ENCODE peak calls at places on chromosomes 12 and 14, in six cellular contexts. G is mesendoderm, L is fibroblast of lung, X is neural progenitor cell, D is DND-41, K is K562. M is an unnamed sample.
A peak's percentile ranks its signal among the peaks of the same experiment; 100 is the strongest.

GRCh38 chr12:587132-587531 is 76.1 kb downstream of the NINJ2 start:
- DNase-seq in G (no peak), D (no peak), L (no peak), K (no peak), X (no peak), M (no peak)

GRCh38 chr12:129483494-129483893 is 420.3 kb downstream of the TMEM132D start:
- DNase-seq in G (no peak), K (no peak), D (no peak), L (no peak), X (no peak), M (no peak)

GRCh38 chr14:104633276-104633861 is 28.8 kb upstream of the TMEM179 start:
- DNase-seq in X (no peak), G (no peak), K (no peak), L (no peak), D (no peak), M (no peak)

GRCh38 chr12:110002691-110003515 is 3.7 kb downstream of the ANKRD13A start:
- DNase-seq in X (no peak), K (no peak), D (no peak), G (no peak), L (peak; percentile 58), M (peak; percentile 70)

GRCh38 chr12:105738036-105738435 is 400.7 kb downstream of the NUAK1 start:
- DNase-seq in L (peak; percentile 68), G (no peak), X (no peak), K (no peak), D (no peak), M (no peak)

GRCh38 chr12:49342066-49342913 is 4.4 kb upstream of the DNAJC22 start:
- DNase-seq in K (peak; percentile 96), L (peak; percentile 64), X (peak; percentile 97), G (peak; percentile 97), D (peak; percentile 69), M (peak; percentile 81)

GRCh38 chr14:101055106-101055662 is 151.7 kb upstream of the RTL1 start:
- DNase-seq in G (no peak), D (no peak), L (no peak), X (no peak), K (no peak), M (no peak)

GRCh38 chr12:62933220-62933870 is 1.6 kb downstream of the PPM1H start:
- DNase-seq in G (peak; percentile 89), X (peak; percentile 57), L (no peak), D (no peak), K (peak; percentile 57), M (no peak)

GRCh38 chr14:61477845-61478438 is 156.6 kb downstream of the PRKCH start:
- DNase-seq in D (no peak), K (no peak), G (no peak), L (peak; percentile 47), X (no peak), M (peak; percentile 64)

GRCh38 chr14:98345186-98345585 is 926.8 kb downstream of the BCL11B start:
- DNase-seq in G (no peak), K (no peak), D (no peak), L (peak; percentile 73), X (no peak), M (no peak)

GRCh38 chr12:90947869-90948268 is 7.1 kb downstream of the CCER1 start:
- DNase-seq in G (no peak), D (no peak), L (no peak), K (no peak), X (no peak), M (no peak)

GRCh38 chr14:104436741-104437701 is 142.5 kb upstream of the C14orf180 start:
- DNase-seq in K (no peak), D (no peak), L (no peak), G (no peak), X (no peak), M (no peak)

GRCh38 chr12:30417697-30418231 is 277.9 kb downstream of the IPO8 start:
- DNase-seq in D (no peak), K (no peak), G (peak; percentile 42), L (peak; percentile 99), X (no peak), M (peak; percentile 96)

GRCh38 chr12:66965613-66966012 is 286.7 kb upstream of the GRIP1 start:
- DNase-seq in L (peak; percentile 17), K (no peak), G (no peak), X (no peak), D (no peak), M (no peak)

GRCh38 chr14:38202444-38203191 is 5.1 kb upstream of the SSTR1 start:
- DNase-seq in D (no peak), K (no peak), L (no peak), X (no peak), G (no peak), M (no peak)

GRCh38 chr14:74465335-74465734 is 27.8 kb downstream of the NPC2 start:
- DNase-seq in G (no peak), K (no peak), D (no peak), L (no peak), X (no peak), M (no peak)

GRCh38 chr14:104735830-104736642 is 12.0 kb downstream of the ADSS1 start:
- DNase-seq in D (no peak), G (no peak), X (no peak), K (no peak), L (no peak), M (peak; percentile 91)

GRCh38 chr12:9365296-9365695 is 157.1 kb upstream of the PZP start:
- DNase-seq in L (peak; percentile 78), D (no peak), G (no peak), K (no peak), X (no peak), M (peak; percentile 51)

GRCh38 chr14:53902307-53902706 is 54.3 kb downstream of the BMP4 start:
- DNase-seq in L (no peak), D (no peak), K (no peak), G (no peak), X (no peak), M (no peak)

GRCh38 chr14:87810711-87811110 is 182.3 kb downstream of the GALC start:
- DNase-seq in K (no peak), X (no peak), D (no peak), L (no peak), G (peak; percentile 81), M (no peak)

GRCh38 chr12:55721601-55722213 is 1.5 kb downstream of the RDH5 start:
- DNase-seq in K (no peak), X (no peak), L (no peak), G (no peak), D (no peak), M (peak; percentile 29)

GRCh38 chr14:22391908-22392307 is 197.1 kb downstream of the DAD1 start:
- DNase-seq in L (peak; percentile 70), D (peak; percentile 58), G (peak; percentile 85), K (peak; percentile 62), X (peak; percentile 85), M (peak; percentile 71)

GRCh38 chr12:101097829-101098580 is 112.0 kb downstream of the SLC5A8 start:
- DNase-seq in D (no peak), G (no peak), L (no peak), X (no peak), K (no peak), M (no peak)

GRCh38 chr14:98606816-98607215 is 665.2 kb downstream of the BCL11B start:
- DNase-seq in D (no peak), K (no peak), L (no peak), X (no peak), G (no peak), M (no peak)

GRCh38 chr12:67519824-67520433 is 128.6 kb upstream of the DYRK2 start:
- DNase-seq in G (peak; percentile 68), X (peak; percentile 73), K (no peak), D (no peak), L (no peak), M (no peak)

GRCh38 chr12:27969901-27970390 is 2.6 kb downstream of the PTHLH start:
- DNase-seq in G (peak; percentile 88), X (peak; percentile 90), K (peak; percentile 85), D (no peak), L (peak; percentile 80), M (peak; percentile 82)

GRCh38 chr14:53285806-53286205 is 132.7 kb upstream of the DDHD1 start:
- DNase-seq in L (no peak), K (no peak), D (no peak), G (no peak), X (no peak), M (peak; percentile 5)

DNA sequence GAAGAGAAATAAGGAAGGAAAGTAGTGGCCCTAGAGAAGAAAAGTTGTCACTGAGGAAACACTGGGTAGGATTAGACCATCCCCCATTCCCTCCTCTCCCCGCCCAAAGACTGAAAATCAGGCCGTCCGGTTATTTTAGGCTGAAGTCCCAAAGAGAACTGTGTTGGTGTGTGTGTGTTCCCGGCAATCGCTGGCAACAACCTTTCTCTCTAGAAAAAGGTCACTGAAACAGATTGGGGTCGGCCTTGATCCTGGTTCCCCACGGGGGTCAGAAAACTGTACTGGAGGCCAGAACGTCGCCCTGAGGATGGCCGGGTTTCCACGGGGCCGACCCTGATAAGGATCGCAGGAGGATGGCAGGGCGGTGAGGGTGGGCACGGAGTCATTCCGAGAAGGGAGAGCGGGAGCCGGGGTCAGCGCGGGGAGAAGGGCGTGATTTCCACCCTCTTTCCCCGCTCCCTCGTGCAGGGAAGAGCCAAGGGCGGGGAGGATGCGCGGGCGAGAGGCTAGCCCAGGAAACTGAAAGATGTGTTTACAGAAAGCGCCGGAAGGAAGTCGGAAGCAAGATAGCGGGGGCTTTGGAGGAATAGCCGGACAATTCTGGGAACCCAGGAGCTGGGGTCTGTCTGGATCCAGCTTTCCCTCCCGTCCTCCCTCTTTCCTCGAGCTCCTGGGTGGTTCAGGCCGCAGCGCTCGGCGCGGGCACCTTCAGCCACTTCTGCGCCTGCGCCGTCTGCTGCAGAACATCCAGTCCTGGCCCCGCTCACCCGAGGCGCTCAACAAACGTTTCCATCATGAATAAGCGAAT is 25.3 kb upstream of the SPTLC2 start:
- DNase-seq in L (peak; percentile 47), X (no peak), D (no peak), K (no peak), G (no peak), M (peak; percentile 82)
- H3K27ac ChIP-seq in L (peak overlapping the region; percentile 66), X (no peak overlapping the region), D (no peak overlapping the region), K (no peak overlapping the region), G (no peak overlapping the region), M (peak overlapping the region; percentile 89)

DNA sequence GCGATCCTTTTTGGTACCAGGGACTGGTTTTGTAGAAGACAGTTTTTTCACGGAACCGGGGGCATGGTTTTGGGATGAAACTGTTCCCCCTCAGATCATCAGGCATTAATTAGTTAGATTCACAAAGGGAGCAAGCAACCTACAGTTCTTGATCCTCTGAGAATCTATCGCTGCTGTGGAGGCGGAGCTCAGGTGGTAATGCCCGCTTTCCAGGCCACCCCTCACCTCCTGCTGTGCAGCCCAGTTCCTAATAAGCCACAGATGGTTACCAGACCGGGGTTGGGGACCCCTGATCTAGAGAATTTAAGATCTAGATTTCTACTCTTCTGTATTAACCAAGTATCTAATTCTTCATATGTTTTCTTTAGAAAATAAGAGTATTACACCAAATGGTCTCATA is 4.8 kb downstream of the ARHGAP5 start:
- DNase-seq in G (peak; percentile 29), L (no peak), X (peak; percentile 55), D (no peak), K (no peak), M (no peak)
- H3K4me1 ChIP-seq in G (no peaks in the 10 kb centered on the region), L (peaks cover 2% of the 10 kb centered on the region), X (peaks cover 42% of the 10 kb centered on the region), D (peaks cover 29% of the 10 kb centered on the region), K (no peaks in the 10 kb centered on the region), M (peaks cover 27% of the 10 kb centered on the region)

GRCh38 chr12:39816671-39817185 is 197.1 kb upstream of the ABCD2 start:
- DNase-seq in X (no peak), G (peak; percentile 54), L (peak; percentile 9), K (no peak), D (no peak), M (no peak)

GRCh38 chr12:39814626-39815025 is 195.0 kb upstream of the ABCD2 start:
- DNase-seq in D (no peak), K (no peak), X (no peak), G (no peak), L (no peak), M (no peak)

GRCh38 chr12:39813776-39814175 is 194.2 kb upstream of the ABCD2 start:
- DNase-seq in X (no peak), G (no peak), K (no peak), L (no peak), D (no peak), M (peak; percentile 68)
- H3K4me2 ChIP-seq in X (no peak overlapping the region), G (no peak overlapping the region), K (no peak overlapping the region), L (no peak overlapping the region), D (no peak overlapping the region), M (peak overlapping the region; percentile 40)

GRCh38 chr12:86373813-86374212 is 117.6 kb upstream of the MGAT4C start:
- DNase-seq in L (no peak), X (no peak), G (no peak), D (no peak), K (no peak), M (no peak)
- H3K27ac ChIP-seq in L (no peak overlapping the region), X (no peak overlapping the region), G (no peak overlapping the region), D (no peak overlapping the region), K (no peak overlapping the region), M (no peak overlapping the region)